ENCODE peak calls at places on chromosomes 3 and 15, in six cellular contexts. R is adrenal gland, L is sigmoid colon, H is stomach, C is mucosa of descending colon, U is cardiac fibroblast. Q is an unnamed sample.

GRCh38 chr3:15632212-15632580 is 30.7 kb downstream of the BTD start:
- DNase-seq in U (no peak), H (no peak), C (no peak), L (no peak), R (no peak), Q (no peak)

GRCh38 chr15:34336947-34337556 is 529 bp downstream of the SLC12A6 start:
- DNase-seq in L (peak; percentile 73), H (no peak), U (no peak), C (no peak), R (peak; percentile 21), Q (no peak)

GRCh38 chr15:89379818-89380217 is 45.2 kb upstream of the POLG start:
- DNase-seq in H (no peak), U (no peak), C (no peak), R (no peak), L (no peak), Q (no peak)

GRCh38 chr15:38154837-38155236 is 97.8 kb upstream of the SPRED1 start:
- DNase-seq in U (no peak), L (no peak), H (no peak), C (no peak), R (no peak), Q (no peak)

GRCh38 chr15:95277266-95277665 is 1045.9 kb downstream of the MCTP2 start:
- DNase-seq in L (peak; percentile 67), C (no peak), H (no peak), U (peak; percentile 83), R (no peak), Q (peak; percentile 83)

GRCh38 chr15:99441427-99441766 is 124.4 kb upstream of the MEF2A start:
- DNase-seq in L (no peak), C (no peak), R (no peak), H (no peak), U (no peak), Q (no peak)

GRCh38 chr15:60044636-60045273 is 40.6 kb downstream of the FOXB1 start:
- DNase-seq in H (no peak), C (no peak), L (no peak), U (peak; percentile 15), R (no peak), Q (no peak)

GRCh38 chr3:122572940-122573412 is 4.5 kb upstream of the PARP15 start:
- DNase-seq in U (peak; percentile 65), H (peak; percentile 34), R (peak; percentile 69), C (no peak), L (no peak), Q (no peak)

GRCh38 chr3:117695321-117695720 is 985.7 kb downstream of the TUSC7 start:
- DNase-seq in C (no peak), U (peak; percentile 44), R (no peak), H (no peak), L (no peak), Q (peak; percentile 11)

GRCh38 chr3:42892169-42892568 is 13.8 kb upstream of the ZNF662 start:
- DNase-seq in C (no peak), H (no peak), U (no peak), L (no peak), R (no peak), Q (no peak)

GRCh38 chr15:45618813-45619212 is 16.0 kb upstream of the SQOR start:
- DNase-seq in H (no peak), U (no peak), C (no peak), R (no peak), L (no peak), Q (no peak)

GRCh38 chr3:112598731-112599130 is 36.9 kb downstream of the SLC35A5 start:
- DNase-seq in H (no peak), U (no peak), L (no peak), C (no peak), R (no peak), Q (no peak)

GRCh38 chr15:43775411-43775965 is 1.3 kb downstream of the ELL3 start:
- DNase-seq in U (peak; percentile 58), H (peak; percentile 67), C (peak; percentile 88), L (no peak), R (peak; percentile 65), Q (no peak)

GRCh38 chr3:109059289-109059688 is 58.6 kb downstream of the MORC1 start:
- DNase-seq in U (no peak), C (no peak), L (no peak), R (no peak), H (no peak), Q (no peak)

GRCh38 chr3:87076951-87077350 is 86.0 kb upstream of the VGLL3 start:
- DNase-seq in U (peak; percentile 86), R (no peak), L (no peak), C (no peak), H (no peak), Q (peak; percentile 33)

GRCh38 chr3:23485922-23486321 is 282.8 kb downstream of the UBE2E2 start:
- DNase-seq in R (no peak), L (no peak), C (no peak), U (no peak), H (no peak), Q (no peak)

GRCh38 chr3:41508063-41508696 is 308.9 kb downstream of the CTNNB1 start:
- DNase-seq in U (peak; percentile 68), R (no peak), C (no peak), H (no peak), L (no peak), Q (no peak)

DNA sequence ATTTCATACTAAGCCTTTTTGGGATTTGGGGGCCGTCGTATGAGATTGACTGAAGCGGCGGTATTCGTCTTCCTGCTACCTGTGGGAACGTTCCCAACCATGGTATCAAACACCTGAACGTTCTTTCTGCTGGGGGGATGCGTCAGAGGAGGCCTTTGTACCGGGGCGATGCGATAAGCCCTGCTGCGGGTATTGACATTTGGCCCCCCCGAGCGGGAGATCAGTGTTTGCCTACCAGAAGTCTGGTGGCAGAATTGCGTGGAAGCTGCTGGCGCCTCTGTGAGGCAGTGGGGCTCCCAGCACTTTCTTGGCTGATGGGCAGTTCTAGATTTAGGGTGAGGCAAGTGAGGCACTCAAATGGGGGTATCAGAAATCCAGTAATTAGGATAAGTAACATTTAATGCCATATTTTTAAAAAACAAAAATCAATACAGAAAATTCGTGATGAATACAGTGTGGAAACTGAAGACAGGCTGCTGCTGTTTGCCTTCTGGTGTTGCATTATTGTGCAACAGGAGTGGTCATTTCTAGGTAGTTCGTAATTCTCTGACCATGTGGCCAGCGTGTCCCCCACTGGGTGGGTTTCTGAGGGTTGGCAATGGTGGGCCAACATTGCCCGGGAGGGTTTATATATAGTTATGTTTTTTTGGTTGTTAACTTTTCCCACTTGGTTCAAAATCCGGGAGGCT is 12.7 kb downstream of the TRPM1 start:
- DNase-seq in R (no peak), U (no peak), L (no peak), H (no peak), C (no peak), Q (no peak)
- H3K4me3 ChIP-seq in R (no peak overlapping the region), U (no peak overlapping the region), L (no peak overlapping the region), H (no peak overlapping the region), C (no peak overlapping the region), Q (no peak overlapping the region)

GRCh38 chr15:31605467-31605931 is 278.9 kb downstream of the KLF13 start:
- DNase-seq in L (no peak), C (no peak), U (peak; percentile 42), H (no peak), R (no peak), Q (no peak)
- TF ChIP-seq CTCF in L (no peak), C (no peak), U (peak; percentile 2), H (no peak), R (no peak), Q (no peak)

GRCh38 chr15:31483053-31483923 is 156.7 kb downstream of the KLF13 start:
- DNase-seq in H (peak; percentile 26), R (no peak), C (peak; percentile 68), U (no peak), L (no peak), Q (no peak)
- H3K4me3 ChIP-seq in H (peak overlapping the region; percentile 40), R (no peak overlapping the region), C (peak overlapping the region; percentile 9), U (no peak overlapping the region), L (peak overlapping the region; percentile 25), Q (no peak overlapping the region)

GRCh38 chr3:186108106-186108940 is 566 bp downstream of the ETV5 start:
- DNase-seq in R (peak; percentile 60), H (no peak), C (peak; percentile 50), U (peak; percentile 71), L (peak; percentile 72), Q (no peak)
- TF ChIP-seq CTCF in R (no peak), H (no peak), C (no peak), U (no peak), L (no peak), Q (no peak)

DNA sequence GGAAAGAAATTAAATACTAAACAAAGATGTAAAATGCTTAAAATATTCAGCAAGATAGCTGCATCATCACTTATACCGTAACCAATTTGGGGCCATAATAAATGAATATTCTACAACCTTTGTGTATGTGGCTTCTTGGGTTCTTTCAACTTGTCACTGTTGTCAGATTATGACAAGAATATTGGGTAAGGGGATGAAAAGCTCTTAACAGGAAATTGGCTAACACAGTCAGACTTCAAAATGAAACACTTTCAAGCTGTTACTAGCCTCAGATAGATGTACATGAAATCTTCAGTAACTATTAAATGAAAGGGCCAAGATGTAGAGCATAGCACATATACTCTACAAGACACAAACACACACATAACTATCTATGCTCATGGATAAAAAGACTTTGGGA is 38.7 kb upstream of the ZNF385D start:
- DNase-seq in L (no peak), U (no peak), H (no peak), R (no peak), C (no peak), Q (no peak)
- H3K4me3 ChIP-seq in L (no peak overlapping the region), U (no peak overlapping the region), H (no peak overlapping the region), R (no peak overlapping the region), C (no peak overlapping the region), Q (no peak overlapping the region)

DNA sequence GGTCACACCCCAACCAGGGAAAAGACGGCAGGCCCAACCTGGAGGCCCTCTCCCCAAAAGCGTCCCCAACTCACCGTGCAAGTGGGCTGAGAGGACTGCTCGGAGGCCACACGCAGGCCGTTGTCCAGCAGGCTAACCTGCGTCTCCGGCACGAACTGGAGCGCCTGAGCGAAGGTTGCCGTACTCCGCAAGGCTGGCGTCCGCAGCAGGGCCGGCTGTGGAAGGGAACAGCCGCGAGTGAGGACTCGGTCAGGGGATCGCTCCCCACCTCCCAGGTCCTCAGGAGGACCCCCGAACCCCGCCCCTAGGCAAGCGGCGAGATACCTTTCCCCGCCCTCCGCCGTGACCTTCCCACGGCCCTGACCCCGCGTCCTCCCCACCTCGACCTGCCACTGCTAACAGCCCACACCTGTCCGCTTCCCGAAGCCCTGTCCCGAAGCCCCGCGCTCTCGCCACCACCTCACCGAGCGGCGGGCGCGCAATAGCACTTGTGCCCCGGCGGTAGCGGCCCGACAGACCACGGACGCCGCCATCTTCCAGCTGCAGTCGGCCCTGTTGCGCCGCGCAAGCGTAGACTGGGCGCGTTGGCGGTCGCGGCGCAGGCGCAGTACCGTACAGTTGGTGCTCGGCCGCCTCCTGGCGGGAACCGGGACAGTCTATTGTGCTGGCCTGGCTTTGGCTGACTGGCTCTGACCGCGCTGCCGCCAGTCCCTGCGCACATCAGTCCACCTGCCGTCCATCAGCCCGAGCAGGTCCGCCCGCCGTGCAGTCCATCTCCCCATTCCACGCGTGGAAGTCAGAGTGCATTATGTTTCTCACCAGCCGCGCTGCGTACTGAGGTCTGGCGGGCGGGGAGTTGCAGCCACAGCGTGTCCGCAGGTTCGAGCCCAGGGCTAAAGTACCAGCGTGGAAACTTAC is at the start of gene UQCRC1:
- DNase-seq in U (peak; percentile 94), C (peak; percentile 96), H (peak; percentile 94), R (peak; percentile 92), L (peak; percentile 95), Q (peak; percentile 61)
- TF ChIP-seq CTCF in U (peak; percentile 86), C (peak; percentile 61), H (peak; percentile 85), R (peak; percentile 71), L (peak; percentile 87), Q (peak; percentile 73)

DNA sequence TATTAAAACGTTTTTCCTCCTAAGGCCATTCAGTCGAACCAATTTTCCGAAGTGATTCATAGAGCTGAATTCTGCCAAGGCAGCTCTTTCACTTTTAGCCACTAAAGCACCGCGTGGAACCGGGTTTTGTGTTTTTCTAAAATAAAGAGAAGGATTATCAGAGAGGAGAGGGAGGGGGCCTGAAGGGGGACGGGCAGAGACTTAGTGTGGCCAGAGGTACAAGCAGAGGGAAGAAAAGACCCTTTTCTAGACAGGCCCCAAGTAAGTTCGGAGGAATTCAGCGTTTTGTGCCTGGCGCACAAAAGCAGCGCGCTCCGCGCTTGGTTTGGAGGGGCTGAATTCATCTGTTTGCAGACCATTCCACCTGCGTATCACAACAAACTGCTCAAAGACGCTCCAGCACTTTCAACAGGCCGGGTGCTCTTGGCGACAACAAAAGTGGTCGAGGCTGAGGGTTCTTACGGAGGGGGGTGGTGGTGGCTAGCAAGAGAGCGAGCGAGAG is 1.1 kb upstream of the FEZF2 start:
- DNase-seq in C (no peak), R (no peak), H (no peak), L (no peak), U (peak; percentile 51), Q (no peak)
- H3K4me3 ChIP-seq in C (no peak overlapping the region), R (no peak overlapping the region), H (peak overlapping the region; percentile 5), L (peak overlapping the region; percentile 23), U (no peak overlapping the region), Q (peak overlapping the region; percentile 32)

Q was measured in AG09309.